ENCODE peak calls at places on chromosome 22, in seven cellular contexts. D, P, U, A, B, M and Q are unnamed samples.

GRCh38 chr22:17777005-17777716 is 2.9 kb upstream of the BID start:
- DNase-seq in D (no peak), P (no peak), U (no peak), A (no peak), B (no peak), M (peak; percentile 79), Q (peak; percentile 87)

GRCh38 chr22:47281126-47282106 is 519.0 kb downstream of the TBC1D22A start:
- DNase-seq in D (no peak), P (peak; percentile 43), U (no peak), A (no peak), B (no peak), M (no peak), Q (no peak)

GRCh38 chr22:17359501-17359900 is 9.8 kb upstream of the CECR2 start:
- DNase-seq in D (no peak), P (no peak), U (no peak), A (no peak), B (no peak), M (no peak), Q (no peak)

GRCh38 chr22:44648085-44648820 is 53.8 kb upstream of the PRR5 start:
- DNase-seq in D (no peak), P (no peak), U (no peak), A (no peak), B (no peak), M (peak; percentile 57), Q (no peak)

GRCh38 chr22:21025266-21025665 is 7.1 kb downstream of the SLC7A4 start:
- DNase-seq in D (no peak), P (no peak), U (no peak), A (no peak), B (no peak), M (no peak), Q (no peak)

GRCh38 chr22:49880281-49880680 is 26.6 kb downstream of the ZBED4 start:
- DNase-seq in D (no peak), P (peak; percentile 7), U (peak; percentile 45), A (no peak), B (no peak), M (peak; percentile 41), Q (no peak)

GRCh38 chr22:27370987-27371386 is 430.6 kb downstream of the MN1 start:
- DNase-seq in D (no peak), P (no peak), U (no peak), A (no peak), B (no peak), M (no peak), Q (no peak)

GRCh38 chr22:23072911-23073491 is 2.7 kb downstream of the GNAZ start:
- DNase-seq in D (no peak), P (no peak), U (no peak), A (no peak), B (no peak), M (peak; percentile 37), Q (no peak)

GRCh38 chr22:25627271-25627848 is 62.9 kb downstream of the GRK3 start:
- DNase-seq in D (no peak), P (peak; percentile 4), U (no peak), A (no peak), B (no peak), M (no peak), Q (peak; percentile 43)

GRCh38 chr22:39299829-39300178 is 19.6 kb downstream of the RPL3 start:
- DNase-seq in D (no peak), P (no peak), U (no peak), A (no peak), B (no peak), M (no peak), Q (peak; percentile 65)

GRCh38 chr22:46501701-46502100 is 35.7 kb downstream of the CELSR1 start:
- DNase-seq in D (no peak), P (peak; percentile 83), U (peak; percentile 15), A (peak; percentile 10), B (no peak), M (no peak), Q (no peak)

GRCh38 chr22:19757985-19758895 is 2.3 kb upstream of the TBX1 start:
- DNase-seq in D (no peak), P (no peak), U (no peak), A (no peak), B (no peak), M (no peak), Q (no peak)

GRCh38 chr22:36294801-36295200 is 41.9 kb downstream of the APOL1 start:
- DNase-seq in D (no peak), P (no peak), U (no peak), A (no peak), B (no peak), M (no peak), Q (no peak)